ENCODE peak calls at places on chromosome 1, in six cellular contexts. X is kidney; I is mesendoderm; L is effector memory CD4-positive, alpha-beta T cell; R is MM.1S; C is HAP-1. E is an unnamed sample.

GRCh38 chr1:81907569-81907968 is 106.8 kb downstream of the ADGRL2 start:
- DNase-seq in I (no peak), L (no peak), R (no peak), C (no peak), X (no peak), E (no peak)

GRCh38 chr1:58006421-58007032 is 540.0 kb downstream of the OMA1 start:
- DNase-seq in X (no peak), I (peak; percentile 90), L (no peak), R (no peak), C (peak; percentile 19), E (no peak)

GRCh38 chr1:7956218-7957032 is 5.1 kb upstream of the PARK7 start:
- DNase-seq in L (no peak), I (no peak), R (no peak), C (no peak), X (no peak), E (no peak)

GRCh38 chr1:97640677-97641076 is 280.2 kb downstream of the DPYD start:
- DNase-seq in X (no peak), I (no peak), L (no peak), R (no peak), C (no peak), E (no peak)

GRCh38 chr1:33347650-33347992 is 26.7 kb upstream of the A3GALT2 start:
- DNase-seq in L (no peak), R (no peak), C (no peak), X (no peak), I (no peak), E (no peak)

GRCh38 chr1:211944733-211945500 is 90.4 kb downstream of the INTS7 start:
- DNase-seq in C (peak; percentile 92), R (no peak), L (no peak), I (peak; percentile 85), X (peak; percentile 81), E (no peak)

GRCh38 chr1:180270767-180271639 is 40.9 kb downstream of the LHX4 start:
- DNase-seq in C (no peak), I (no peak), R (no peak), X (no peak), L (no peak), E (no peak)

GRCh38 chr1:165573787-165574186 is 30.0 kb downstream of the LRRC52 start:
- DNase-seq in X (no peak), I (no peak), L (no peak), C (no peak), R (no peak), E (no peak)

GRCh38 chr1:56169856-56170255 is 409.5 kb downstream of the PLPP3 start:
- DNase-seq in R (no peak), I (no peak), L (no peak), X (no peak), C (no peak), E (no peak)

GRCh38 chr1:224763126-224763764 is 147.1 kb downstream of the CNIH3 start:
- DNase-seq in C (no peak), R (no peak), L (no peak), X (no peak), I (no peak), E (no peak)

GRCh38 chr1:12505639-12506311 is 112.2 kb downstream of the DHRS3 start:
- DNase-seq in X (no peak), I (no peak), R (no peak), C (no peak), L (no peak), E (no peak)

GRCh38 chr1:178724386-178724733 is 684 bp upstream of the RALGPS2 start:
- DNase-seq in L (no peak), X (no peak), R (no peak), I (no peak), C (no peak), E (peak; percentile 70)

GRCh38 chr1:209030454-209031167 is 552.9 kb upstream of the CAMK1G start:
- DNase-seq in R (no peak), X (no peak), C (no peak), I (no peak), L (no peak), E (no peak)

GRCh38 chr1:109312978-109313775 is 6.4 kb upstream of the MYBPHL start:
- DNase-seq in R (no peak), C (no peak), X (no peak), I (no peak), L (no peak), E (no peak)

GRCh38 chr1:185317886-185318310 is 855 bp upstream of the IVNS1ABP start:
- DNase-seq in R (peak; percentile 96), C (no peak), I (peak; percentile 81), L (peak; percentile 61), X (peak; percentile 76), E (peak; percentile 65)

GRCh38 chr1:190207733-190208132 is 269.9 kb downstream of the BRINP3 start:
- DNase-seq in L (no peak), X (no peak), R (no peak), C (no peak), I (no peak), E (no peak)

GRCh38 chr1:68624233-68624632 is 127.4 kb upstream of the DEPDC1 start:
- DNase-seq in C (no peak), X (no peak), L (no peak), I (peak; percentile 64), R (no peak), E (no peak)

GRCh38 chr1:164466429-164466828 is 92.6 kb upstream of the PBX1 start:
- DNase-seq in C (no peak), L (no peak), I (no peak), X (no peak), R (no peak), E (no peak)

GRCh38 chr1:222074317-222074716 is 332.4 kb upstream of the DUSP10 start:
- DNase-seq in X (no peak), R (no peak), L (no peak), C (no peak), I (no peak), E (no peak)

GRCh38 chr1:240691521-240692338 is 79.8 kb upstream of the GREM2 start:
- DNase-seq in R (peak; percentile 54), X (no peak), L (no peak), C (peak; percentile 53), I (peak; percentile 80), E (no peak)

GRCh38 chr1:54397980-54398379 is 8.2 kb downstream of the SSBP3 start:
- DNase-seq in X (no peak), C (no peak), L (no peak), R (no peak), I (no peak), E (no peak)

GRCh38 chr1:15195420-15196052 is 42.0 kb downstream of the TMEM51 start:
- DNase-seq in L (no peak), I (no peak), X (no peak), C (no peak), R (no peak), E (no peak)

GRCh38 chr1:101314244-101314643 is 77.4 kb downstream of the S1PR1 start:
- DNase-seq in X (no peak), R (no peak), I (peak; percentile 9), C (no peak), L (no peak), E (no peak)

GRCh38 chr1:183804382-183804781 is 538 bp upstream of the RGL1 start:
- DNase-seq in C (no peak), X (no peak), I (peak; percentile 51), R (no peak), L (no peak), E (no peak)
- H3K4me3 ChIP-seq in C (no peak overlapping the region), X (peak overlapping the region; percentile 98), I (no peak overlapping the region), R (peak overlapping the region; percentile 95), L (no peak overlapping the region), E (no peak overlapping the region)

GRCh38 chr1:234890694-234891093 is 237.9 kb downstream of the TOMM20 start:
- DNase-seq in C (no peak), R (no peak), I (no peak), L (no peak), X (no peak), E (no peak)

GRCh38 chr1:234886081-234886874 is 242.4 kb downstream of the TOMM20 start:
- DNase-seq in L (no peak), I (no peak), C (no peak), X (no peak), R (no peak), E (no peak)

GRCh38 chr1:234887026-234887910 is 241.4 kb downstream of the TOMM20 start:
- DNase-seq in X (no peak), L (no peak), R (no peak), I (no peak), C (no peak), E (peak; percentile 16)

GRCh38 chr1:234891427-234891826 is 237.2 kb downstream of the TOMM20 start:
- DNase-seq in X (no peak), L (no peak), R (no peak), C (no peak), I (no peak), E (no peak)

GRCh38 chr1:234889643-234890042 is 239.0 kb downstream of the TOMM20 start:
- DNase-seq in C (no peak), X (no peak), R (no peak), I (no peak), L (no peak), E (no peak)
- H3K4me3 ChIP-seq in C (no peak overlapping the region), X (no peak overlapping the region), R (no peak overlapping the region), I (no peak overlapping the region), L (no peak overlapping the region), E (no peak overlapping the region)

DNA sequence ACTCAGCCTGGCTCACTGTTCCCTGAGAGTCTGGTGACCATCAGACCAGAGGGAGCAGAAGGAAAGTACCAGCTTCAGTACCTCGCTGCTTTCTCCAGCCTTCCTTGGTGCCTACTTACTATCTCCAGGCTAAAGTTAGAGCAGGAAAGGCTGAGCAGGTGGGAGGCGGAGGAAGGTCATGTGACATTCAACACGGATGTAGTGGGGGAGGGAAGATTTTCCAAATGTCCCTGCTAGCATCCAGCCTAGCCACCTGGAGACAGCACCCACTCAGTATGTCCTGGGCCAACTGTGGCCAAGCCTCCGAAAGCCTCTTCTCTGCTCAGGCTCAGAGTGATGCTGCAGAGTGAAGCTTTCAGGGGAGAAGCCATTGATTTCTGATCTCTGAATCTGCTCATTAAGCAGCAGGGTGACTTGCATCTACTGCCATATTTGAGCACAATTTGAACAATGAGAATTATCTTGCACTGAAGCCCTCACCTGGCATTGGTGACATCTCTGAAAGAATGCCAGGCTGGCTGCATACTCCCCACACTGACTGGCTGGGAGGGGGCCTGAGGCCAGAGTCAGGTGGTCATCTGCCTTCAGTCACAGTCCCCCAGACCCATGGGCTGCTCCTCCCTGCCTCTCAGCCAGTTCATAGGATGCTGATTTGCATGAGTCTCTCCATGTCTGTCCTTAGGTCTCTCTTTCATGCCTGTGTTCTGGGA is 86.2 kb downstream of the KCND3 start:
- DNase-seq in C (no peak), I (no peak), R (no peak), X (no peak), L (no peak), E (no peak)
- H3K4me3 ChIP-seq in C (no peak overlapping the region), I (no peak overlapping the region), R (no peak overlapping the region), X (no peak overlapping the region), L (no peak overlapping the region), E (no peak overlapping the region)

DNA sequence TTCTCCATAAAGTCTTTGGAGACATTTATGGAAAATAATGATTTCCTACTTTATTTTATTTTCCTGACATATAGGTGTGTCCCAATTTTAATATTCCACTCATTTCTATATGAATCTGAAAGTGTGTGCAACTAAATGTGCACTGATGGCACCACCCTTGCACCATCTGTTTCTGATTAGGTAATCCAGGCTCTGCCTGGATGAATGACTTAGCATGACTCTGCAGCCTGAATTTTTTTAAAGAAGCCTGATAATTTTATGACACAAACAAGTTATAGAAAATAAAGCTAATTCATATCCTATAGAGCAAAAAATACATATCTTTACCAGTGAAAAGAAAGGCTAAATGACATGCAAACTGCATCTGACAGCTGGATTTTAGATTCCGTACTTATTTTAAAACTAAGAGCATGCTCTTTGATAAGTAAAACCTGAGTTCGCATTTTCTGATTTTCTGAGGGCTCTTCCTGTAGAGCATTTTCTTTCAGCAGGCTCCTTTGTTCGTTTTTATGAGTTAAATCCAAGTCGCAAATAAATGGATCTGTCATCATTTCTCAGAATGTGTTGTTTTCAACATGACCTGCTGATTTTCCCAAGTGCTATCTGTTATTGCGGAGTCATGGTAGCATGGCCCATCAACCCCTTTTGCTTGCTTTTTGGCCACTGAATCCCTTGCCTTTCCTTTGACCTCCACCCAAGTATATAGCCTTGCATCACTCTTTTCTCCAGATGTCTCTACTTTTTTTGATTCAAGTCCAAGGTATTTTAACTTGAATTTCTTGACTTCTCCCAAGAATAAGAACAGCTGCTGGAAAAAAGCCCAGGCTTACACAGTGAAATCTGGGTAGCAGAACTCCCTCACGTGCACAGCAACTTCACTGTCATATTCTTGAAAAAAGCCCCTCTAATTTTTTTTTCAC is 52.8 kb upstream of the LYPLAL1 start:
- DNase-seq in C (peak; percentile 65), I (no peak), L (no peak), R (no peak), X (no peak), E (no peak)
- H3K4me3 ChIP-seq in C (no peak overlapping the region), I (no peak overlapping the region), L (no peak overlapping the region), R (no peak overlapping the region), X (no peak overlapping the region), E (no peak overlapping the region)

E was measured in OCI-LY7.